ENCODE peak calls at places on chromosomes 12 and 14, in five cellular contexts. H is NCI-H774; B is RWPE1; K is activated naive CD4-positive, alpha-beta T cell treated with Interleukin-2 at 50 U/mL for 16 hours; N is left lung. Y is an unnamed sample.

GRCh38 chr12:122420471-122421262 is 1.8 kb downstream of the CLIP1 start:
- DNase-seq in H (no peak), N (no peak), K (no peak), B (no peak), Y (no peak)

GRCh38 chr12:76915381-76916169 is 36.8 kb upstream of the CSRP2 start:
- DNase-seq in N (no peak), B (no peak), H (no peak), K (no peak), Y (no peak)

GRCh38 chr12:1972260-1972659 is 32.0 kb downstream of the DCP1B start:
- DNase-seq in N (no peak), H (no peak), K (no peak), B (no peak), Y (no peak)

GRCh38 chr12:3303410-3304136 is 187.4 kb upstream of the PRMT8 start:
- DNase-seq in N (no peak), B (no peak), H (peak; percentile 74), K (no peak), Y (no peak)

GRCh38 chr12:59972941-59973340 is 377.1 kb downstream of the SLC16A7 start:
- DNase-seq in K (no peak), B (peak; percentile 42), N (no peak), H (no peak), Y (no peak)

GRCh38 chr12:113049976-113050742 is 6.4 kb upstream of the DTX1 start:
- DNase-seq in N (no peak), K (no peak), B (no peak), H (no peak), Y (no peak)

GRCh38 chr14:75982724-75983358 is 1.0 kb upstream of the TGFB3 start:
- DNase-seq in B (peak; percentile 37), N (peak; percentile 88), K (no peak), H (no peak), Y (peak; percentile 83)

GRCh38 chr12:105931762-105932587 is 206.8 kb downstream of the NUAK1 start:
- DNase-seq in H (no peak), N (no peak), K (no peak), B (no peak), Y (no peak)

GRCh38 chr12:2853626-2854025 is 3.2 kb downstream of the TEX52 start:
- DNase-seq in N (peak; percentile 88), B (peak; percentile 69), H (peak; percentile 62), K (peak; percentile 51), Y (no peak)

GRCh38 chr12:10194160-10194559 is 15.3 kb downstream of the TMEM52B start:
- DNase-seq in N (no peak), H (no peak), B (no peak), K (no peak), Y (no peak)

GRCh38 chr12:116317986-116318737 is 40.7 kb upstream of the MED13L start:
- DNase-seq in B (peak; percentile 88), N (peak; percentile 68), H (no peak), K (no peak), Y (no peak)

GRCh38 chr14:52251724-52252123 is 15.8 kb upstream of the PTGDR start:
- DNase-seq in N (no peak), H (no peak), K (no peak), B (no peak), Y (no peak)

Y was measured in ascending aorta.